ENCODE peak calls at places on chromosome 22, in ten cellular contexts. Q is vagina, R is right lobe of liver, I is transverse colon, V is left ventricle myocardium inferior, O is mammary epithelial cell, N is uterus, X is fibroblast of lung, T is fibroblast of the aortic adventitia, Z is endodermal cell. S is an unnamed sample.
A peak's percentile ranks its signal among the peaks of the same experiment; 100 is the strongest.

GRCh38 chr22:49406879-49407587 is 420.6 kb downstream of the BRD1 start:
- DNase-seq in Q (peak; percentile 60), R (no peak), I (no peak), V (no peak), O (no peak), N (no peak), X (no peak), T (no peak), Z (no peak), S (no peak)

GRCh38 chr22:23110190-23110921 is 31.4 kb downstream of the RSPH14 start:
- DNase-seq in Q (no peak), R (no peak), I (no peak), V (no peak), O (no peak), N (no peak), X (no peak), T (no peak), Z (no peak), S (no peak)

GRCh38 chr22:30044369-30044768 is 35.9 kb upstream of the HORMAD2 start:
- DNase-seq in Q (no peak), R (no peak), I (peak; percentile 68), V (no peak), O (peak; percentile 92), N (no peak), X (peak; percentile 99), T (peak; percentile 95), Z (peak; percentile 16), S (no peak)

GRCh38 chr22:27060188-27060587 is 402.8 kb downstream of the MIAT start:
- DNase-seq in Q (no peak), R (no peak), I (no peak), V (no peak), O (no peak), N (no peak), X (no peak), T (no peak), Z (no peak), S (no peak)

GRCh38 chr22:19909350-19910179 is 32.0 kb upstream of the COMT start:
- DNase-seq in Q (no peak), R (peak; percentile 83), I (peak; percentile 85), V (peak; percentile 85), O (peak; percentile 47), N (peak; percentile 87), X (peak; percentile 57), T (peak; percentile 85), Z (peak; percentile 95), S (peak; percentile 72)

GRCh38 chr22:26172389-26172990 is 3.2 kb downstream of the SEZ6L start:
- DNase-seq in Q (peak; percentile 37), R (peak; percentile 35), I (peak; percentile 33), V (no peak), O (peak; percentile 24), N (no peak), X (peak; percentile 9), T (peak; percentile 0), Z (peak; percentile 87), S (peak; percentile 50)

GRCh38 chr22:50261615-50262459 is at the start of gene MAPK12:
- DNase-seq in Q (no peak), R (no peak), I (no peak), V (no peak), O (no peak), N (no peak), X (peak; percentile 45), T (no peak), Z (peak; percentile 82), S (peak; percentile 61)

GRCh38 chr22:18954333-18954732 is 18.2 kb upstream of the PRODH start:
- DNase-seq in Q (no peak), R (peak; percentile 68), I (peak; percentile 57), V (peak; percentile 67), O (peak; percentile 35), N (no peak), X (peak; percentile 16), T (peak; percentile 36), Z (peak; percentile 96), S (peak; percentile 78)

GRCh38 chr22:21736084-21736642 is 569 bp upstream of the YPEL1 start:
- DNase-seq in Q (no peak), R (no peak), I (no peak), V (no peak), O (no peak), N (peak; percentile 32), X (no peak), T (no peak), Z (no peak), S (no peak)

GRCh38 chr22:21738081-21738480 is 2.5 kb upstream of the YPEL1 start:
- DNase-seq in Q (no peak), R (no peak), I (no peak), V (no peak), O (no peak), N (no peak), X (no peak), T (no peak), Z (no peak), S (no peak)

GRCh38 chr22:21734540-21735197 is 925 bp downstream of the YPEL1 start:
- DNase-seq in Q (no peak), R (no peak), I (no peak), V (no peak), O (no peak), N (no peak), X (no peak), T (no peak), Z (no peak), S (no peak)

GRCh38 chr22:21736948-21737347 is 1.4 kb upstream of the YPEL1 start:
- DNase-seq in Q (no peak), R (no peak), I (no peak), V (no peak), O (no peak), N (no peak), X (no peak), T (no peak), Z (no peak), S (no peak)

DNA sequence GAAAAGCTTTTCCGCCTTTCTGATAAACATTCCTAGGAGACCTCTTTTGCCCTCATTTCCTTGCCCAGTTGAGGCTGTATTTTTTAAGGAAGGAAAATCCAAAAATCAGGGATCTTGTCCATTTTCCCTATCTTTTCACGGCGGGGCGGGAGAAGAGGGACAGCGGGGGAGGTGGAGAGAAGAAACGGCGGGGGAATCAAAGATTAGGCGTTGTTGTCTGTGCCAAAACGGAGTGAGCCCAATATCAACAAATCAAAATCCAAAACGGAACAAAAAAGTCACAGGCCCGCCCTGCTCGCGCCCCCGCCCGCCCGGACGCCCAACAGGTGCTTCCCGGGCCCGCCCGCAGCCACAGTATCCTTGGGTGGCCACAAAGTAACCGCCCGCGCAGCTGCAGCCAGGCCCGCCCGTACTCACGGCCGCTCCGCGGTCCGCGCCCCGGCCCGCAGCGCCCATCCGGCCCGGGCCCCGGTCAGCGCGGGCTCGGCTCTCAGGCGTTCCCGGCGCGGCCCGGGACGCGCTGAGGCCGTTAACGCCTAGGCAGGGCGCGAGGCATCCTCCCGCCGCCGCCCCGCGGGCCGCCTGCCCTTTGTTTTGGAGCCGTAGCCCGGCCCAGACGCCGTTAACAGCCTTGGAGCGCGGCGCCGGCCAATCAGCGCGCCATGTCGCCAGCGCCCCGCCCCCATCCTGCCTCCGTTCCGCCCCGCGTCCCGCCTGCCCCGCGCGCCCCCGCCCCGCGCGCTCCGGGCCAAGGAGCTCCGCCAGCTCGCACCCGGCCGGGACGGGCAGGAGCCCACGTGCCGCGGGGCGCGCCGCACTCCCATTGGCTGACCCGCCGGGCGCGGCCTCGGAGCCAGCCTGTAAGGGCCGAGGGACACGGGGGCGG is at the start of gene YPEL1:
- DNase-seq in Q (peak; percentile 95), R (peak; percentile 98), I (peak; percentile 97), V (peak; percentile 97), O (peak; percentile 94), N (peak; percentile 94), X (peak; percentile 94), T (peak; percentile 92), Z (peak; percentile 99), S (peak; percentile 99)
- TF ChIP-seq CTCF in Q (no peak), R (no peak), I (no peak), V (no peak), O (no peak), N (peak; percentile 46), X (no peak), T (no peak), Z (no peak), S (no peak)

DNA sequence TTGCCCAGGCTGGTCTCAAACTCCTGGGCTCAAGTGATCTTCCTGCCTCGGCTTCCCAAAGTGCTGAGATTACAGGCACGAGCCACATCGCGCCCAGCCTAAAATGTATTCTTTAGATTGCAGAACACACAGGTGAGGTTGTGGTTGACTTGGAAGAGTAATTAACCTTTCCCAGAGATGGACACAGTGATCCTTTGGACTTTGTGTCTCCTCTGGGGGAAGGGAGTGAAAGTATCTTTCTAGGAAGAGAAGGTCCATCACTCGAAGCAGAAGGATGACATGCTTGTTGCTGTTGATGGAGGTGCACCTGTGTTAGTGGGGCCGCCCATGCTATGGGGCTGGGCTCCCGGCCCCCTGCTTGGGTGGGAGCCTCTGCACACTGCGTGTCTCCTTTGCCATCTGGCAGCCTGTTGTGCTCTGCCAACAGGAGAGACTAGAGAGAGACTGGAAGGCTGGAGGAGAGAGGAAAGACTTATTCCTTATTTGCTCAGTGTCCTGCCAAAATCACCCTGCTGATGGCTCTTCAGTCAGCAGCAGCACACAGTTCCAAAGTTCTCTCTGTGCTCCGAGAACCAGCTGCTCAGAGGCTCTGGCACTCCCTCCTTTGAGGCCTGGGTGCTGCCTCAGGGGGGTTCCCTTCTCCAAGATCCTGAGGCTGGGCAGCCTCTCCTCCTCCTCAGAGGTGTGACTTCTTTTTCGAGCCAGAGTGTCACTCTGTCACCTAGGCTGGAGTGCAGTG is 33.1 kb upstream of the CYB5R3 start:
- DNase-seq in Q (no peak), R (no peak), I (no peak), V (no peak), O (no peak), N (no peak), X (no peak), T (no peak), Z (no peak), S (no peak)
- TF ChIP-seq CTCF in Q (no peak), R (no peak), I (no peak), V (no peak), O (no peak), N (no peak), X (no peak), T (no peak), Z (no peak), S (no peak)

GRCh38 chr22:24523873-24524272 is 28.7 kb downstream of the UPB1 start:
- DNase-seq in Q (no peak), R (no peak), I (no peak), V (no peak), O (no peak), N (no peak), X (peak; percentile 86), T (peak; percentile 87), Z (no peak), S (no peak)

GRCh38 chr22:24525416-24526037 is 29.4 kb downstream of the GUCD1 start:
- DNase-seq in Q (no peak), R (peak; percentile 79), I (peak; percentile 82), V (peak; percentile 77), O (peak; percentile 44), N (peak; percentile 69), X (peak; percentile 34), T (peak; percentile 72), Z (peak; percentile 95), S (peak; percentile 65)

GRCh38 chr22:24518228-24518627 is 23.1 kb downstream of the UPB1 start:
- DNase-seq in Q (no peak), R (no peak), I (no peak), V (no peak), O (no peak), N (no peak), X (no peak), T (no peak), Z (no peak), S (no peak)

GRCh38 chr22:24518774-24519485 is 23.8 kb downstream of the UPB1 start:
- DNase-seq in Q (no peak), R (no peak), I (no peak), V (no peak), O (no peak), N (no peak), X (no peak), T (no peak), Z (no peak), S (no peak)

DNA sequence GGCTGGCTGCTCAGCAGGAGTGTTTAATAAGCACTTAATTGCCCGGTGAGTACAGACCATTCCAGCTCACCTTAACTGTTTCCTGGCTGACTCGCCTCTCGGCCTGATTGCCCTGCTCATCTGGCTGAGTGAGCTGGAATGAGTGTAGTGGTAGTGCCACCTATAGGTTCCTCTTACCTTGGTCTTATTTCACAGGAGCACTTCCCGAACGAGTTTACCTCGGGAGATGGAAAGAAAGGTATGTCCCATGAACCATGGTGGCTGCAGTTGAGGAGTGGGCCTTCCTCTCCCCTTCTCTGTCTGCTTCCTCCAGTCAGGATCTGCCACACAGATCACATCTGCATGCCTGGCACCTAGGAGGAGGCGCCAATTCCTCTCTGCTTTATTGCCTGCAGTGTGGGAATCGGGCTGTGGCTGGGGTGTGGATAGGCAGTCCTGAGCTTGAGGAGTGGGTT is 26.7 kb downstream of the UPB1 start:
- DNase-seq in Q (no peak), R (no peak), I (peak; percentile 68), V (no peak), O (peak; percentile 77), N (no peak), X (peak; percentile 62), T (peak; percentile 59), Z (peak; percentile 92), S (peak; percentile 48)
- TF ChIP-seq CTCF in Q (peak; percentile 2), R (peak; percentile 63), I (peak; percentile 48), V (peak; percentile 60), O (peak; percentile 79), N (peak; percentile 29), X (peak; percentile 25), T (peak; percentile 50), Z (peak; percentile 86), S (peak; percentile 73)

DNA sequence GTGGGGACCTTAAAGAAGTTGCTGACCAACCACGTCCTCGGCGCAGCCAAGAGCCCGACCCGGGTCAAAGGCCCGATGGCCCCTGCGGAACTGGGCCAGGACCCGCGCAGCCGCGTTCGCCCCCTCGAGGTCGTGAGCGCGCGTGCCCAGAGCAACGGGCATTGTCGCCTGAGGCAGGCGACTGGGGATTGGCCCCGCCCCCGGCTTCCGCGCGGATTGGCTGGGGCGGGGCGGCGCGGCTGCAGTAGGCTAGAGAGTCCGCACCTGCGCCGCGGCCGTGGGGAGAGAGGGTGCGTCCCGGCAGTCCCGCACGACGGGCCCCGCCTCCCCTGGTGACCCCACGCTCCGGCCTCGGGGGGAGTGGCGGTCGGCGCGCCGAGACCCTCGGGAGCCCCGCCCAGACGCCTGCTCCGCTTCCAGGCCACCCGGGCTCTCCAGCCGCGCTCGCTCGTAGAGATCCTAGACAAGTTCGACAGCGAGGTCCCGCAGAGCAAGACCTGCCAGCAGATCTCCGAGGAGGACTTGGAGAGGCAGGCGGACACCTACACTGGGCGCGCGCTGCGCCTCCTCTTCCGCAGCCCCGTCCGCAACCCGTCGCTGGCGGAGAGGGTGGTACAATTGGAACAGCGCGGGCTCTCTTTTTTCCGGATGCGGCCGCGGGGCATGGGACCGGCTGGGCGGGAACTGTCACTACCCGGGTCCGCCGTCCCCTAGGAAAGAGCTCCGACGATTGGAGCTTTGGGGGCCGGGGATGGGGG is 8.3 kb upstream of the PPIL2 start:
- DNase-seq in Q (no peak), R (peak; percentile 83), I (peak; percentile 89), V (peak; percentile 75), O (peak; percentile 25), N (no peak), X (peak; percentile 36), T (no peak), Z (peak; percentile 91), S (peak; percentile 75)
- TF ChIP-seq CTCF in Q (no peak), R (peak; percentile 16), I (peak; percentile 16), V (peak; percentile 48), O (no peak), N (no peak), X (no peak), T (peak; percentile 7), Z (peak; percentile 45), S (peak; percentile 42)

S was measured in progenitor cell of endocrine pancreas.